ENCODE peak calls at places on chromosomes 7 and 10, in four cellular contexts. E, V, T and J are unnamed samples.

GRCh38 chr7:120842131-120842621 is 15.8 kb downstream of the TSPAN12 start:
- DNase-seq in V (no peak), E (peak; percentile 3), T (no peak), J (no peak)

GRCh38 chr10:99993994-99994689 is 15.6 kb downstream of the DNMBP start:
- DNase-seq in E (no peak), T (peak; percentile 51), V (no peak), J (no peak)

GRCh38 chr10:103053659-103054581 is 135.8 kb downstream of the CNNM2 start:
- DNase-seq in T (peak; percentile 55), V (peak; percentile 60), E (peak; percentile 96), J (peak; percentile 77)

GRCh38 chr7:90879924-90880323 is 283.8 kb downstream of the CDK14 start:
- DNase-seq in V (no peak), E (no peak), T (no peak), J (no peak)

GRCh38 chr10:35089641-35090161 is 440 bp downstream of the CUL2 start:
- DNase-seq in T (no peak), E (no peak), V (no peak), J (no peak)

GRCh38 chr7:136234040-136234439 is 256.9 kb upstream of the MTPN start:
- DNase-seq in T (no peak), V (no peak), E (no peak), J (no peak)

GRCh38 chr10:79376078-79376628 is 28.9 kb downstream of the PPIF start:
- DNase-seq in E (no peak), V (peak; percentile 39), T (no peak), J (no peak)

GRCh38 chr10:72068901-72069446 is 19.4 kb downstream of the SPOCK2 start:
- DNase-seq in T (no peak), E (peak; percentile 65), V (no peak), J (peak; percentile 80)

GRCh38 chr7:780056-780455 is 52.2 kb upstream of the SUN1 start:
- DNase-seq in E (no peak), T (no peak), V (no peak), J (no peak)

GRCh38 chr10:5611899-5612680 is 54.3 kb downstream of the ASB13 start:
- DNase-seq in V (no peak), T (no peak), E (no peak), J (no peak)

GRCh38 chr7:4208086-4208485 is 474.0 kb upstream of the FOXK1 start:
- DNase-seq in V (no peak), T (no peak), E (no peak), J (peak; percentile 27)

GRCh38 chr7:43039346-43039745 is 73.1 kb upstream of the HECW1 start:
- DNase-seq in V (peak; percentile 47), T (no peak), E (no peak), J (no peak)

GRCh38 chr7:4906682-4907081 is 23.2 kb upstream of the RADIL start:
- DNase-seq in E (no peak), T (no peak), V (no peak), J (no peak)

GRCh38 chr10:13722747-13723657 is 136.2 kb downstream of the PRPF18 start:
- DNase-seq in V (no peak), T (no peak), E (no peak), J (no peak)

GRCh38 chr7:105151152-105151551 is 137.1 kb downstream of the KMT2E start:
- DNase-seq in T (no peak), V (no peak), E (no peak), J (no peak)

GRCh38 chr10:124732931-124733536 is 11.1 kb downstream of the FAM53B start:
- DNase-seq in V (no peak), T (peak; percentile 77), E (no peak), J (no peak)

GRCh38 chr7:36165802-36166201 is 12.7 kb downstream of the EEPD1 start:
- DNase-seq in E (no peak), T (no peak), V (no peak), J (no peak)

GRCh38 chr7:83655951-83656556 is 7.1 kb upstream of the SEMA3E start:
- DNase-seq in E (peak; percentile 26), V (no peak), T (peak; percentile 7), J (peak; percentile 61)

GRCh38 chr7:134532155-134533089 is 5.1 kb downstream of the AKR1B10 start:
- DNase-seq in V (no peak), T (no peak), E (no peak), J (no peak)

GRCh38 chr7:13259908-13260307 is 572.5 kb downstream of the ARL4A start:
- DNase-seq in E (no peak), T (no peak), V (no peak), J (no peak)

GRCh38 chr10:117496616-117497028 is 45.9 kb upstream of the EMX2 start:
- DNase-seq in T (no peak), E (peak; percentile 60), V (peak; percentile 93), J (peak; percentile 78)

GRCh38 chr7:99278180-99278579 is 5.5 kb downstream of the MYH16 start:
- DNase-seq in T (no peak), V (no peak), E (no peak), J (no peak)

GRCh38 chr7:106289848-106290247 is 5.1 kb upstream of the NAMPT start:
- DNase-seq in V (no peak), T (no peak), E (no peak), J (no peak)

GRCh38 chr7:71637578-71637977 is 505.6 kb downstream of the GALNT17 start:
- DNase-seq in T (no peak), E (no peak), V (no peak), J (no peak)

GRCh38 chr10:99859585-99859984 is 77.1 kb downstream of the ABCC2 start:
- DNase-seq in V (no peak), T (no peak), E (peak; percentile 52), J (peak; percentile 31)

GRCh38 chr7:129093867-129094456 is 39.1 kb upstream of the TNPO3 start:
- DNase-seq in E (no peak), V (no peak), T (no peak), J (no peak)

GRCh38 chr10:28054211-28054888 is 55.5 kb upstream of the ODAD2 start:
- DNase-seq in E (no peak), T (no peak), V (no peak), J (no peak)

GRCh38 chr7:150451097-150451793 is 815 bp downstream of the GIMAP8 start:
- DNase-seq in E (no peak), V (no peak), T (peak; percentile 79), J (no peak)

GRCh38 chr10:63522129-63522687 is 1.0 kb downstream of the REEP3 start:
- DNase-seq in E (no peak), T (no peak), V (peak; percentile 76), J (peak; percentile 45)

GRCh38 chr10:113991091-113991860 is 52.4 kb upstream of the ADRB1 start:
- DNase-seq in E (no peak), V (no peak), T (no peak), J (no peak)

GRCh38 chr10:44725404-44725803 is 185.7 kb upstream of the TMEM72 start:
- DNase-seq in E (no peak), T (no peak), V (no peak), J (no peak)

GRCh38 chr7:85010306-85010705 is 176.6 kb downstream of the SEMA3D start:
- DNase-seq in E (no peak), T (no peak), V (no peak), J (no peak)

GRCh38 chr7:151485006-151485732 is 34.5 kb downstream of the RHEB start:
- DNase-seq in E (no peak), V (no peak), T (no peak), J (no peak)

GRCh38 chr10:73597346-73597745 is 6.2 kb upstream of the USP54 start:
- DNase-seq in E (no peak), V (no peak), T (no peak), J (no peak)

GRCh38 chr10:33559105-33559504 is 224.6 kb upstream of the NRP1 start:
- DNase-seq in T (no peak), E (no peak), V (no peak), J (peak; percentile 14)

GRCh38 chr7:128888756-128889095 is 21.8 kb downstream of the KCP start:
- DNase-seq in T (no peak), V (peak; percentile 54), E (no peak), J (no peak)

DNA sequence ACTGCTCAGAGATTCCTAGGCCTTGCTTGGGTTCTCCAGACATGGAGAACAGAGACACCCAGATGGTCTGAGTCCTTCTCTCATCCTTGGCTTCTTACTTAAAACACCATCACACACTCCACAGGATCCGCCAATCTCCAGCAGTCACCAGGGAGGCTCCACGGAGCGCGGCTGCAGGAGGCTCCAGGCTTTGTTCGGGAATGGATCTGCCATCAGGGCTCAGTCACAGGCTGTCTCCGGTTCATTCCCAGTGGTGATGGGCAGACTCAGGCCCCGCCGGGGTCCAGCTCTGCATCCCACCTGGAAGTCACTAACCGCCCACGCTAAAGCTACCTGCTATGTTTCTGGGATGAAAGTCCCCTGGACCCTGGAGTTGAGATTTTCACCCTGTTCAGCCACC is 312.9 kb downstream of the TCERG1L start:
- DNase-seq in V (no peak), T (no peak), E (no peak), J (no peak)
- TF ChIP-seq TCF12 in V (no peak), T (no peak), E (no peak), J (no peak)

GRCh38 chr7:20395094-20395493 is 64.4 kb downstream of the ITGB8 start:
- DNase-seq in V (no peak), T (no peak), E (no peak), J (no peak)
- TF ChIP-seq TCF12 in V (no peak), T (no peak), E (no peak), J (no peak)

GRCh38 chr10:109922353-109922975 is 847 bp downstream of the XPNPEP1 start:
- DNase-seq in V (no peak), E (no peak), T (no peak), J (peak; percentile 26)
- TF ChIP-seq TCF12 in V (no peak), E (no peak), T (no peak), J (no peak)

GRCh38 chr7:140036224-140036651 is 26.5 kb downstream of the PARP12 start:
- DNase-seq in E (no peak), T (peak; percentile 17), V (no peak), J (peak; percentile 88)
- TF ChIP-seq TCF12 in E (no peak), T (no peak), V (no peak), J (peak; percentile 98)

GRCh38 chr7:111903016-111903415 is 303.2 kb downstream of the DOCK4 start:
- DNase-seq in E (no peak), T (no peak), V (no peak), J (no peak)
- TF ChIP-seq TCF12 in E (no peak), T (no peak), V (no peak), J (no peak)

GRCh38 chr7:110830778-110831177 is 260.1 kb upstream of the LRRN3 start:
- DNase-seq in T (no peak), E (peak; percentile 3), V (no peak), J (no peak)

GRCh38 chr7:110835889-110836288 is 255.0 kb upstream of the LRRN3 start:
- DNase-seq in V (no peak), E (no peak), T (no peak), J (no peak)

GRCh38 chr7:110839866-110840265 is 251.1 kb upstream of the LRRN3 start:
- DNase-seq in T (no peak), V (no peak), E (peak; percentile 33), J (no peak)

GRCh38 chr7:110831450-110831849 is 259.5 kb upstream of the LRRN3 start:
- DNase-seq in V (no peak), T (no peak), E (no peak), J (no peak)

DNA sequence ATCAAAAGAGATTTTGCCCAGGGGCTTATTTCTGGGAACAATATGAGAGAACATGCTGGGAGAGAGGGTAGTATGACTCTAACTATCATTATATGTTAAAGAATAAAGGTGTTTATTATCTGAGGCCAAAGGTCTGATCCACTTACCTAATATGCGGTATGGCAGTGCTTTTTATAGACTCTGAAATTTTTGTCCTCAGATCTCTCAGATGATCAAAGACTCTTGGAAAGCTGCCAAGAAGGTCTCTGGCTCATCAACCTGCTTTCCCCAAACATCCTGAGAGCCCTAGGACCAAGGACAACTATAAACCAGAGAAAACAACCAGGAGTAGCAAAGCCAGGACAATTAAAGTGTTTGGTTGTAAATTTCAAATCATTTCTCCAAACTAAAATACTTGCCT is 255.7 kb upstream of the LRRN3 start:
- DNase-seq in T (no peak), V (no peak), E (peak; percentile 18), J (peak; percentile 2)
- TF ChIP-seq TCF12 in T (no peak), V (no peak), E (no peak), J (no peak)